ENCODE peak calls at places on chromosomes 11 and 22, in six cellular contexts. V is activated CD4-positive, alpha-beta T cell treated with anti-CD3 and anti-CD28 coated beads for 48 hours; K is NCI-H146; Y is foreskin keratinocyte; T is cerebellar nuclear complex; G is activated naive CD8-positive, alpha-beta T cell treated with anti-CD3 and anti-CD28 coated beads, Interleukin-2, amount 50 U/mL, for 24 hours. F is an unnamed sample.

GRCh38 chr22:31818481-31819392 is 64.9 kb downstream of the DEPDC5 start:
- DNase-seq in V (peak), K (no peak), Y (no peak), T (no peak), G (peak), F (peak)

GRCh38 chr11:67284811-67285540 is 4.1 kb upstream of the ANKRD13D start:
- DNase-seq in V (no peak), K (no peak), Y (no peak), T (no peak), G (no peak), F (no peak)

GRCh38 chr11:46527586-46527985 is 66.2 kb downstream of the AMBRA1 start:
- DNase-seq in V (no peak), K (no peak), Y (no peak), T (no peak), G (no peak), F (no peak)

GRCh38 chr11:67057410-67057757 is 737 bp downstream of the RHOD start:
- DNase-seq in V (no peak), K (no peak), Y (no peak), T (no peak), G (no peak), F (no peak)

GRCh38 chr22:45880732-45881523 is 96.0 kb downstream of the WNT7B start:
- DNase-seq in V (no peak), K (no peak), Y (no peak), T (no peak), G (no peak), F (no peak)

GRCh38 chr11:14537134-14537599 is 17.0 kb upstream of the PSMA1 start:
- DNase-seq in V (peak), K (no peak), Y (no peak), T (no peak), G (peak), F (peak)

GRCh38 chr11:4019891-4020290 is 74.7 kb upstream of the RRM1 start:
- DNase-seq in V (no peak), K (no peak), Y (no peak), T (no peak), G (no peak), F (no peak)

GRCh38 chr11:114813216-114813615 is 134.9 kb downstream of the NXPE2 start:
- DNase-seq in V (no peak), K (no peak), Y (no peak), T (peak), G (no peak), F (no peak)

GRCh38 chr11:64934765-64935633 is 694 bp downstream of the GPHA2 start:
- DNase-seq in V (no peak), K (no peak), Y (no peak), T (no peak), G (no peak), F (no peak)

GRCh38 chr22:25347752-25348102 is 128.3 kb downstream of the CRYBB2 start:
- DNase-seq in V (no peak), K (no peak), Y (no peak), T (no peak), G (no peak), F (no peak)

GRCh38 chr11:96204721-96205459 is 138.1 kb downstream of the MAML2 start:
- DNase-seq in V (peak), K (no peak), Y (no peak), T (no peak), G (no peak), F (peak)

GRCh38 chr11:4065086-4065485 is 29.5 kb upstream of the RRM1 start:
- DNase-seq in V (no peak), K (no peak), Y (no peak), T (no peak), G (no peak), F (no peak)

GRCh38 chr11:17887779-17888178 is 125.1 kb downstream of the SERGEF start:
- DNase-seq in V (no peak), K (no peak), Y (no peak), T (no peak), G (no peak), F (no peak)

GRCh38 chr11:79441159-79441875 is 487 bp upstream of the TENM4 start:
- DNase-seq in V (no peak), K (no peak), Y (no peak), T (no peak), G (no peak), F (no peak)

GRCh38 chr22:38270091-38270972 is 2.5 kb downstream of the TMEM184B start:
- DNase-seq in V (no peak), K (no peak), Y (no peak), T (no peak), G (no peak), F (no peak)

GRCh38 chr11:110479445-110480101 is 49.8 kb downstream of the FDX1 start:
- DNase-seq in V (no peak), K (peak), Y (peak), T (no peak), G (no peak), F (no peak)

GRCh38 chr11:26929806-26930517 is 64.0 kb upstream of the FIBIN start:
- DNase-seq in V (no peak), K (no peak), Y (no peak), T (no peak), G (no peak), F (no peak)

GRCh38 chr11:57638005-57638760 is 11.5 kb downstream of the YPEL4 start:
- DNase-seq in V (no peak), K (peak), Y (no peak), T (peak), G (peak), F (no peak)

GRCh38 chr22:49327411-49327810 is 500.3 kb downstream of the BRD1 start:
- DNase-seq in V (no peak), K (no peak), Y (no peak), T (no peak), G (no peak), F (no peak)

GRCh38 chr11:78662811-78663210 is 88.1 kb upstream of the NARS2 start:
- DNase-seq in V (no peak), K (no peak), Y (no peak), T (no peak), G (no peak), F (no peak)

GRCh38 chr11:129861702-129862107 is 33.7 kb downstream of the NFRKB start:
- DNase-seq in V (no peak), K (no peak), Y (peak), T (no peak), G (no peak), F (no peak)

GRCh38 chr11:120966840-120967239 is 57.1 kb upstream of the TBCEL start:
- DNase-seq in V (no peak), K (no peak), Y (no peak), T (no peak), G (no peak), F (no peak)

GRCh38 chr22:49364398-49364797 is 463.3 kb downstream of the BRD1 start:
- DNase-seq in V (no peak), K (no peak), Y (no peak), T (no peak), G (no peak), F (no peak)

GRCh38 chr11:63871962-63872832 is 33.3 kb downstream of the MARK2 start:
- DNase-seq in V (peak), K (peak), Y (peak), T (peak), G (peak), F (peak)